ENCODE peak calls at places on chromosomes 1 and 21, in nine cellular contexts. W is fibroblast of the aortic adventitia; I is body of pancreas; Y is CD8-positive, alpha-beta T cell; D is upper lobe of right lung; L is pancreas; K is cardiac fibroblast; G is Caco-2; S is uterus. H is an unnamed sample.

GRCh38 chr1:109466440-109467300 is at the start of gene SYPL2:
- DNase-seq in W (peak), I (peak), Y (no peak), D (peak), L (peak), K (no peak), G (no peak), S (peak), H (peak)

GRCh38 chr1:230753586-230754251 is 6.5 kb downstream of the CAPN9 start:
- DNase-seq in W (no peak), I (no peak), Y (no peak), D (peak), L (no peak), K (peak), G (peak), S (no peak), H (peak)

GRCh38 chr1:51410568-51411460 is 80.5 kb upstream of the TTC39A start:
- DNase-seq in W (peak), I (no peak), Y (no peak), D (no peak), L (no peak), K (peak), G (no peak), S (no peak), H (no peak)

GRCh38 chr1:1779691-1780597 is 1.7 kb upstream of the NADK start:
- DNase-seq in W (peak), I (peak), Y (peak), D (peak), L (no peak), K (peak), G (no peak), S (no peak), H (peak)

GRCh38 chr21:42753804-42754203 is 100.4 kb downstream of the PDE9A start:
- DNase-seq in W (no peak), I (no peak), Y (no peak), D (peak), L (no peak), K (no peak), G (no peak), S (no peak), H (no peak)

GRCh38 chr1:32447469-32448185 is 17.2 kb upstream of the ZBTB8B start:
- DNase-seq in W (peak), I (no peak), Y (no peak), D (no peak), L (no peak), K (peak), G (peak), S (peak), H (no peak)

GRCh38 chr1:168626326-168626725 is 49.9 kb downstream of the XCL1 start:
- DNase-seq in W (no peak), I (no peak), Y (no peak), D (no peak), L (no peak), K (no peak), G (no peak), S (no peak), H (no peak)

GRCh38 chr1:229756666-229757065 is 130.6 kb downstream of the URB2 start:
- DNase-seq in W (peak), I (no peak), Y (no peak), D (no peak), L (no peak), K (peak), G (no peak), S (no peak), H (no peak)

GRCh38 chr1:201447911-201448871 is 20.8 kb downstream of the PHLDA3 start:
- DNase-seq in W (peak), I (peak), Y (peak), D (peak), L (peak), K (peak), G (peak), S (peak), H (peak)

GRCh38 chr1:18670267-18670910 is 39.7 kb downstream of the PAX7 start:
- DNase-seq in W (no peak), I (no peak), Y (no peak), D (peak), L (no peak), K (no peak), G (no peak), S (no peak), H (no peak)

GRCh38 chr1:78607334-78607927 is 12.8 kb upstream of the IFI44L start:
- DNase-seq in W (peak), I (no peak), Y (no peak), D (no peak), L (no peak), K (peak), G (no peak), S (no peak), H (peak)

GRCh38 chr1:23980725-23981063 is 567 bp upstream of the SRSF10 start:
- DNase-seq in W (peak), I (no peak), Y (no peak), D (no peak), L (no peak), K (no peak), G (peak), S (peak), H (peak)

GRCh38 chr1:960371-961131 is at the start of gene KLHL17:
- DNase-seq in W (peak), I (peak), Y (peak), D (peak), L (peak), K (peak), G (peak), S (peak), H (peak)

GRCh38 chr1:7580923-7581753 is 190.0 kb upstream of the VAMP3 start:
- DNase-seq in W (peak), I (peak), Y (no peak), D (peak), L (no peak), K (peak), G (peak), S (no peak), H (no peak)

GRCh38 chr1:209029737-209030136 is 553.8 kb upstream of the CAMK1G start:
- DNase-seq in W (peak), I (no peak), Y (no peak), D (no peak), L (no peak), K (no peak), G (no peak), S (no peak), H (no peak)

GRCh38 chr1:6088956-6089355 is 43.3 kb downstream of the KCNAB2 start:
- DNase-seq in W (no peak), I (no peak), Y (no peak), D (no peak), L (no peak), K (no peak), G (no peak), S (no peak), H (no peak)

GRCh38 chr1:17012775-17013501 is 1.2 kb upstream of the ATP13A2 start:
- DNase-seq in W (peak), I (peak), Y (no peak), D (peak), L (peak), K (peak), G (no peak), S (no peak), H (no peak)

GRCh38 chr1:207128336-207128921 is 24.4 kb downstream of the C4BPA start:
- DNase-seq in W (no peak), I (no peak), Y (no peak), D (no peak), L (no peak), K (no peak), G (no peak), S (no peak), H (no peak)

GRCh38 chr1:171486048-171486519 is 754 bp downstream of the PRRC2C start:
- DNase-seq in W (peak), I (peak), Y (peak), D (no peak), L (no peak), K (peak), G (peak), S (peak), H (peak)

GRCh38 chr1:24822887-24823286 is 77.6 kb downstream of the CLIC4 start:
- DNase-seq in W (no peak), I (no peak), Y (no peak), D (no peak), L (no peak), K (no peak), G (no peak), S (no peak), H (no peak)

GRCh38 chr1:28915036-28915895 is 897 bp downstream of the EPB41 start:
- DNase-seq in W (peak), I (peak), Y (peak), D (no peak), L (no peak), K (no peak), G (peak), S (peak), H (peak)

GRCh38 chr1:211928993-211929637 is 98.6 kb upstream of the LPGAT1 start:
- DNase-seq in W (peak), I (no peak), Y (no peak), D (no peak), L (no peak), K (no peak), G (peak), S (no peak), H (no peak)

GRCh38 chr21:45593162-45594022 is 50.1 kb upstream of the PCBP3 start:
- DNase-seq in W (no peak), I (no peak), Y (no peak), D (peak), L (no peak), K (no peak), G (no peak), S (no peak), H (no peak)

GRCh38 chr1:2624735-2625300 is 8.0 kb downstream of the MMEL1 start:
- DNase-seq in W (no peak), I (no peak), Y (no peak), D (peak), L (no peak), K (no peak), G (no peak), S (no peak), H (no peak)

GRCh38 chr1:93346472-93346991 is 825 bp downstream of the DR1 start:
- DNase-seq in W (peak), I (peak), Y (no peak), D (no peak), L (no peak), K (peak), G (no peak), S (no peak), H (peak)

GRCh38 chr1:163054056-163054706 is 15.0 kb upstream of the RGS4 start:
- DNase-seq in W (peak), I (no peak), Y (no peak), D (no peak), L (no peak), K (no peak), G (no peak), S (no peak), H (no peak)

GRCh38 chr1:1204998-1205768 is 1.2 kb downstream of the TNFRSF18 start:
- DNase-seq in W (no peak), I (no peak), Y (no peak), D (no peak), L (no peak), K (no peak), G (no peak), S (no peak), H (no peak)

GRCh38 chr21:44694776-44695175 is 2.2 kb upstream of the KRTAP10-12 start:
- DNase-seq in W (no peak), I (no peak), Y (no peak), D (peak), L (no peak), K (no peak), G (peak), S (no peak), H (no peak)

GRCh38 chr1:169129109-169129789 is 22.8 kb downstream of the ATP1B1 start:
- DNase-seq in W (no peak), I (no peak), Y (no peak), D (no peak), L (no peak), K (no peak), G (no peak), S (no peak), H (no peak)

GRCh38 chr21:34722684-34723300 is 54.0 kb downstream of the CLIC6 start:
- DNase-seq in W (no peak), I (no peak), Y (no peak), D (no peak), L (no peak), K (no peak), G (no peak), S (no peak), H (peak)

GRCh38 chr21:14949603-14950002 is 115.2 kb downstream of the NRIP1 start:
- DNase-seq in W (no peak), I (no peak), Y (no peak), D (no peak), L (no peak), K (no peak), G (no peak), S (no peak), H (no peak)

GRCh38 chr21:14956826-14957225 is 108.0 kb downstream of the NRIP1 start:
- DNase-seq in W (peak), I (no peak), Y (no peak), D (no peak), L (no peak), K (peak), G (no peak), S (no peak), H (no peak)

GRCh38 chr21:14955936-14956520 is 108.8 kb downstream of the NRIP1 start:
- DNase-seq in W (peak), I (no peak), Y (no peak), D (no peak), L (no peak), K (no peak), G (no peak), S (no peak), H (no peak)

GRCh38 chr21:14957836-14958235 is 107.0 kb downstream of the NRIP1 start:
- DNase-seq in W (no peak), I (no peak), Y (no peak), D (no peak), L (no peak), K (no peak), G (no peak), S (no peak), H (no peak)

DNA sequence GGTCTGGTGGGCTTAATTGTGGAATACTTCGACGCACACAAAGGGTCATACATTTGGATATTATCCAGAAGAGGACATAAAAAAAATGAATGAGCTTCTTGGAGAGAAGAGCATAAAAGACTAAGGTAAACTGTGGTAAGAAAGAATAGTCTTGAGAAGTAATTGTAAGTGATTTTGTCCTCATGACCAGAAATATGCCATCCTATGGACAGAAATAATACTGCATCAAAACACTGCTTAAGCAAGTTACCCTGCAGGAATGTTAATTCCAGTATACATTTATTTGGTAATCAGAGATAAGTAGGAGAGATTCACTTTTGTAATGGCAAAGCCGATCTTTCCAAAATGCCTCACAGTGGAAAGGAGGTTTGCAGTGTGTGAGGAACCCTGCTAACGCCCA is 111.9 kb downstream of the NRIP1 start:
- DNase-seq in W (no peak), I (no peak), Y (no peak), D (no peak), L (no peak), K (no peak), G (no peak), S (no peak), H (no peak)
- TF ChIP-seq CTCF in W (no peak), I (no peak), Y (no peak), D (no peak), L (no peak), K (no peak), G (no peak), S (no peak), H (no peak)

GRCh38 chr1:90262286-90262685 is 267.4 kb downstream of the ZNF326 start:
- DNase-seq in W (no peak), I (no peak), Y (no peak), D (no peak), L (no peak), K (no peak), G (no peak), S (no peak), H (no peak)

GRCh38 chr1:90262791-90263190 is 267.9 kb downstream of the ZNF326 start:
- DNase-seq in W (peak), I (no peak), Y (no peak), D (no peak), L (no peak), K (no peak), G (no peak), S (no peak), H (no peak)
- TF ChIP-seq CTCF in W (no peak), I (no peak), Y (no peak), D (no peak), L (no peak), K (no peak), G (no peak), S (no peak), H (no peak)

DNA sequence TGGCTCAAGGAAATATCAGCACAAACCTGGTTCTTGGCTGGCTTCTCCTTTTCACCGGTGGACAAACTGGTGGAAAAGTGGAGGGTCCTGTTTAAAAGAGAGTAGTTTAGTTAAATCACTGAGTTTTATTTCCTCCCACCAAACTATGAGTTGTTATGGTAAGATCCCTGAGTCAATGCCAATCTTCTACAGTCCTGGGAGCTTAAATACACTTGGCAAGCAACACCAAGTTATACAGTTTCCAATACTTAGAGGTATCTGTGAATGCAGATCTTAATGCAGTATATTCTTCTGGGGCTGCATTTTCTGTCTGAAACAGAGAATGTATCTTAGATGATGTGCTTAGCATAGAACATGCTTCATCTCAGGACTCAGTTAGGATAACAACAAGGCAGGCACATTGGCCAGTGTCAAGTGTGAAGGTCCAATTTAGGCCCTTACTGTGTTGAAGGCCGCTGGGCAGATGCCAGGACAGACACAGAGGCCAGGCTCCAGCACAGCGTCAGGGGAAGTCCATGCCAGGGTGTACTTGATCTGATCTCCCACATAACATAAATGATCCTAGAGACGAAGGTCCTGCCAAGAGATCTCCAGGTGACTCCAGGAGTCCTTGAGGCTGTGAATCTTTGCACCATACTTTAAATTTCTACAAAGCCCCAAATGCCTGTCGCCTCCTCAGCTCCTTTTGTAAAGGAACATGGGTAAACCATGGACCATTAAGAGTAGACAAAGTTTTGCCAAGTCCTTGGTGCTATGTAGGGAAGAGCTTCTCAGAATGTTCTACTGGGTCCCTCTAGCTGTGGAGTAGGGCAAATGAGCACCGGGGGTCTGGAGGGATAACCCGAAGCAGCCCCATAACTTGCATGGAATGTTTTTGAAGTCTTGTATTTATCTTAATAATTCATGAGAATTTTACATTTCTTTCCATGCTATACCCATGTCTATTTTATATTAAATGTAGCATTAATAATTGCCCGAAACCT is 76.8 kb downstream of the KCNJ15 start:
- DNase-seq in W (peak), I (no peak), Y (no peak), D (no peak), L (no peak), K (peak), G (no peak), S (no peak), H (no peak)
- TF ChIP-seq CTCF in W (peak), I (no peak), Y (no peak), D (peak), L (no peak), K (peak), G (no peak), S (no peak), H (no peak)

GRCh38 chr1:30028939-30029338 is 694.4 kb downstream of the MATN1 start:
- DNase-seq in W (no peak), I (no peak), Y (no peak), D (no peak), L (no peak), K (no peak), G (no peak), S (no peak), H (no peak)
- TF ChIP-seq CTCF in W (no peak), I (no peak), Y (no peak), D (no peak), L (no peak), K (no peak), G (no peak), S (no peak), H (no peak)

H was measured in GM13976.